ENCODE peak calls at places on chromosome 7, in nine cellular contexts. O, I, C, Z, L, J, H, R and U are unnamed samples.

GRCh38 chr7:23472974-23473847 is 2.9 kb upstream of the IGF2BP3 start:
- DNase-seq in O (peak; percentile 17), I (peak; percentile 15), C (no peak), Z (no peak), L (peak; percentile 38), J (no peak), H (no peak), R (peak; percentile 44), U (peak; percentile 62)

GRCh38 chr7:47515305-47515834 is 66.5 kb downstream of the TNS3 start:
- DNase-seq in O (no peak), I (no peak), C (no peak), Z (no peak), L (no peak), J (no peak), H (no peak), R (no peak), U (no peak)

GRCh38 chr7:4472739-4473138 is 209.4 kb upstream of the FOXK1 start:
- DNase-seq in O (no peak), I (no peak), C (no peak), Z (no peak), L (no peak), J (no peak), H (peak; percentile 41), R (no peak), U (no peak)

GRCh38 chr7:149822353-149822943 is 15.7 kb upstream of the ZNF862 start:
- DNase-seq in O (no peak), I (no peak), C (no peak), Z (no peak), L (no peak), J (no peak), H (no peak), R (no peak), U (no peak)

GRCh38 chr7:78530351-78530750 is 731.8 kb downstream of the PHTF2 start:
- DNase-seq in O (no peak), I (peak; percentile 40), C (peak; percentile 46), Z (no peak), L (peak; percentile 5), J (peak; percentile 83), H (no peak), R (peak; percentile 15), U (no peak)

GRCh38 chr7:8480466-8480865 is 47.1 kb downstream of the NXPH1 start:
- DNase-seq in O (no peak), I (no peak), C (no peak), Z (no peak), L (no peak), J (no peak), H (no peak), R (no peak), U (no peak)

GRCh38 chr7:131072505-131073091 is 255.1 kb upstream of the MKLN1 start:
- DNase-seq in O (no peak), I (peak; percentile 9), C (peak; percentile 48), Z (no peak), L (peak; percentile 54), J (peak; percentile 34), H (peak; percentile 46), R (peak; percentile 40), U (no peak)

GRCh38 chr7:99791021-99791420 is 7.0 kb upstream of the CYP3A4 start:
- DNase-seq in O (no peak), I (peak; percentile 84), C (peak; percentile 23), Z (no peak), L (no peak), J (peak; percentile 17), H (no peak), R (no peak), U (no peak)

GRCh38 chr7:55774327-55775050 is 88.1 kb downstream of the SEPTIN14 start:
- DNase-seq in O (no peak), I (peak; percentile 90), C (peak; percentile 13), Z (no peak), L (no peak), J (no peak), H (peak; percentile 61), R (no peak), U (no peak)

GRCh38 chr7:31251441-31251840 is 89.1 kb downstream of the NEUROD6 start:
- DNase-seq in O (no peak), I (peak; percentile 49), C (peak; percentile 34), Z (no peak), L (no peak), J (no peak), H (peak; percentile 56), R (no peak), U (no peak)

GRCh38 chr7:93442478-93443224 is 131.9 kb downstream of the CALCR start:
- DNase-seq in O (peak; percentile 1), I (peak; percentile 19), C (peak; percentile 49), Z (peak; percentile 34), L (peak; percentile 51), J (peak; percentile 13), H (peak; percentile 60), R (peak; percentile 17), U (peak; percentile 48)

GRCh38 chr7:11843113-11843765 is 11.2 kb upstream of the THSD7A start:
- DNase-seq in O (no peak), I (no peak), C (no peak), Z (no peak), L (no peak), J (no peak), H (no peak), R (no peak), U (no peak)

GRCh38 chr7:151460474-151460855 is 20.5 kb upstream of the CRYGN start:
- DNase-seq in O (no peak), I (no peak), C (no peak), Z (no peak), L (no peak), J (no peak), H (no peak), R (no peak), U (no peak)

GRCh38 chr7:69953319-69954067 is 355.2 kb downstream of the AUTS2 start:
- DNase-seq in O (no peak), I (no peak), C (no peak), Z (no peak), L (no peak), J (no peak), H (no peak), R (no peak), U (peak; percentile 86)

GRCh38 chr7:25968205-25968993 is 183.6 kb upstream of the NFE2L3 start:
- DNase-seq in O (no peak), I (no peak), C (no peak), Z (no peak), L (no peak), J (no peak), H (no peak), R (no peak), U (peak; percentile 97)

GRCh38 chr7:149850007-149850594 is 11.9 kb downstream of the ZNF862 start:
- DNase-seq in O (no peak), I (no peak), C (no peak), Z (no peak), L (no peak), J (no peak), H (no peak), R (no peak), U (no peak)

GRCh38 chr7:83936056-83936703 is 258.4 kb downstream of the SEMA3A start:
- DNase-seq in O (peak; percentile 76), I (peak; percentile 57), C (peak; percentile 76), Z (peak; percentile 69), L (peak; percentile 81), J (peak; percentile 81), H (peak; percentile 52), R (peak; percentile 88), U (peak; percentile 45)

GRCh38 chr7:37285701-37286475 is 162.8 kb downstream of the ELMO1 start:
- DNase-seq in O (no peak), I (no peak), C (no peak), Z (no peak), L (no peak), J (no peak), H (no peak), R (no peak), U (no peak)

GRCh38 chr7:84022686-84023308 is 171.8 kb downstream of the SEMA3A start:
- DNase-seq in O (no peak), I (peak; percentile 5), C (peak; percentile 91), Z (no peak), L (peak; percentile 96), J (peak; percentile 37), H (no peak), R (no peak), U (no peak)

GRCh38 chr7:79282051-79282694 is 171.3 kb downstream of the MAGI2 start:
- DNase-seq in O (no peak), I (peak; percentile 27), C (peak; percentile 71), Z (peak; percentile 35), L (peak; percentile 79), J (peak; percentile 86), H (no peak), R (peak; percentile 86), U (no peak)

GRCh38 chr7:96599288-96599936 is 110.2 kb downstream of the SEM1 start:
- DNase-seq in O (no peak), I (no peak), C (no peak), Z (no peak), L (no peak), J (no peak), H (no peak), R (no peak), U (no peak)

GRCh38 chr7:38318241-38318640 is 44.8 kb upstream of the TARP start:
- DNase-seq in O (no peak), I (no peak), C (no peak), Z (no peak), L (no peak), J (no peak), H (no peak), R (no peak), U (no peak)
- H3K4me1 ChIP-seq in O (peaks cover 2% of the 10 kb centered on the region), I (peaks cover 4% of the 10 kb centered on the region), C (peaks cover 12% of the 10 kb centered on the region), Z (peaks cover 4% of the 10 kb centered on the region), L (peaks cover 13% of the 10 kb centered on the region), J (peaks cover 7% of the 10 kb centered on the region), H (peaks cover 4% of the 10 kb centered on the region), R (peaks cover 3% of the 10 kb centered on the region), U (peaks cover 22% of the 10 kb centered on the region)

GRCh38 chr7:94810496-94810895 is 96.9 kb upstream of the PPP1R9A start:
- DNase-seq in O (no peak), I (peak; percentile 15), C (no peak), Z (no peak), L (no peak), J (no peak), H (no peak), R (no peak), U (no peak)
- H3K4me2 ChIP-seq in O (no peak overlapping the region), I (no peak overlapping the region), C (no peak overlapping the region), Z (no peak overlapping the region), L (no peak overlapping the region), J (no peak overlapping the region), H (no peak overlapping the region), R (no peak overlapping the region), U (no peak overlapping the region)

DNA sequence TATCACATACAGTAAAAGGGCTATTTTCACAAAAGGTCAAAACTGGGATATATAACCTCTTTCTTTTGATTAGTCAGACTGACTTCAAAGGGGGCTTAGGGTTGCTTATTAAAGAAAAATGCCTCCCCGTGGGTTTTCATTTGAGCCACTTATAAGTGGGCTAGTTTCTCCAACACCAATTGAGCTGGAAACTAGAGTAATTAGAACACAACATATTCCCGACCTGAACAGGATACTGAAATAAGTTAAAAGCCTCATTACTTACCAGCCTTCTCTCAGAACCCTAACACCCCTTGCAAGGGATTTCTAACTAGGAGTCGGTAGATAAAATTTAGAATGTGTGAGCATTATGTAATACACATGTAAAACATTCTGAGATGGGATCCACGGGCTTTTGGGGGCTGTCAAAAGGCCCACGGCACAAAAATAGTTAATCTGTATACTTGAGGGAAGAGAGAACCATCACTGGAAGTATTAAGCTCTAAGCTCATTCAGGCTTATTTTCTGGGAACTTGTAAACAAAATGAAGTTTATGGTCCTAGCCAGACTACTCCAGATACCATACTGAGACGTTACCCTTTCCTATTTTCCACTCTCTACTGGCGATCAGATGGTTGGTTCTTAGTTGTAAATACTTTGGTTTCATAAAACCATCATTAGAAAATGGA is 29.3 kb upstream of the KMT2E start:
- DNase-seq in O (no peak), I (no peak), C (no peak), Z (no peak), L (no peak), J (no peak), H (no peak), R (no peak), U (no peak)
- H3K4me1 ChIP-seq in O (peaks cover 3% of the 10 kb centered on the region), I (peaks cover 43% of the 10 kb centered on the region), C (peaks cover 64% of the 10 kb centered on the region), Z (peaks cover 23% of the 10 kb centered on the region), L (peaks cover 37% of the 10 kb centered on the region), J (peaks cover 9% of the 10 kb centered on the region), H (no peaks in the 10 kb centered on the region), R (peaks cover 42% of the 10 kb centered on the region), U (peaks cover 74% of the 10 kb centered on the region)

GRCh38 chr7:74291535-74291934 is 2.3 kb downstream of the CLIP2 start:
- DNase-seq in O (no peak), I (no peak), C (no peak), Z (no peak), L (no peak), J (no peak), H (no peak), R (no peak), U (no peak)
- H3K4me2 ChIP-seq in O (no peak overlapping the region), I (no peak overlapping the region), C (peak overlapping the region; percentile 94), Z (peak overlapping the region; percentile 94), L (peak overlapping the region; percentile 94), J (peak overlapping the region; percentile 8), H (peak overlapping the region; percentile 74), R (peak overlapping the region; percentile 45), U (no peak overlapping the region)